ENCODE peak calls at places on chromosome 2, in seven cellular contexts. R is HCT116, F is K562, A is HepG2, I is SK-N-SH, B is H1, Y is GM12878. K is an unnamed sample.
A peak's percentile ranks its signal among the peaks of the same experiment; 100 is the strongest.

GRCh38 chr2:23335550-23335949 is 49.4 kb upstream of the KLHL29 start:
- DNase-seq in R (no peak), F (no peak), A (no peak), I (no peak), B (no peak), Y (no peak), K (no peak)

GRCh38 chr2:125312342-125312741 is 1287.3 kb downstream of the CNTNAP5 start:
- DNase-seq in R (no peak), F (no peak), A (no peak), I (no peak), B (no peak), Y (no peak), K (no peak)

GRCh38 chr2:3297523-3297922 is 80.1 kb downstream of the EIPR1 start:
- DNase-seq in R (no peak), F (no peak), A (no peak), I (no peak), B (no peak), Y (no peak), K (no peak)

GRCh38 chr2:199228887-199229819 is 228.6 kb downstream of the SATB2 start:
- DNase-seq in R (no peak), F (peak; percentile 37), A (no peak), I (no peak), B (no peak), Y (peak; percentile 93), K (no peak)

GRCh38 chr2:95343429-95344207 is 46.5 kb downstream of the KCNIP3 start:
- DNase-seq in R (no peak), F (no peak), A (no peak), I (no peak), B (no peak), Y (no peak), K (no peak)

GRCh38 chr2:127165539-127165935 is 54.6 kb downstream of the CYP27C1 start:
- DNase-seq in R (no peak), F (no peak), A (no peak), I (no peak), B (no peak), Y (no peak), K (no peak)

GRCh38 chr2:238846503-238847431 is 1.1 kb upstream of the TWIST2 start:
- DNase-seq in R (no peak), F (no peak), A (no peak), I (no peak), B (no peak), Y (no peak), K (no peak)

GRCh38 chr2:239949079-239949478 is 76.1 kb downstream of the NDUFA10 start:
- DNase-seq in R (no peak), F (no peak), A (no peak), I (no peak), B (no peak), Y (no peak), K (no peak)

GRCh38 chr2:98463551-98463971 is 18.9 kb downstream of the INPP4A start:
- DNase-seq in R (no peak), F (no peak), A (no peak), I (no peak), B (no peak), Y (no peak), K (no peak)

GRCh38 chr2:26335231-26335630 is 10.7 kb upstream of the SELENOI start:
- DNase-seq in R (no peak), F (no peak), A (no peak), I (no peak), B (no peak), Y (no peak), K (no peak)

GRCh38 chr2:85760371-85760770 is 6.6 kb downstream of the ATOH8 start:
- DNase-seq in R (no peak), F (no peak), A (no peak), I (no peak), B (no peak), Y (no peak), K (no peak)

GRCh38 chr2:206683546-206683945 is 34.6 kb downstream of the DYTN start:
- DNase-seq in R (no peak), F (no peak), A (no peak), I (no peak), B (no peak), Y (no peak), K (no peak)

GRCh38 chr2:26816893-26817292 is 31.0 kb downstream of the CENPA start:
- DNase-seq in R (peak; percentile 59), F (peak; percentile 43), A (no peak), I (peak; percentile 51), B (no peak), Y (no peak), K (peak; percentile 79)

GRCh38 chr2:232362174-232362913 is 16.2 kb upstream of the ALPP start:
- DNase-seq in R (no peak), F (no peak), A (no peak), I (no peak), B (no peak), Y (no peak), K (no peak)

GRCh38 chr2:45957533-45958227 is 306.2 kb downstream of the PRKCE start:
- DNase-seq in R (no peak), F (no peak), A (no peak), I (no peak), B (no peak), Y (no peak), K (no peak)

GRCh38 chr2:189609853-189610252 is 29.3 kb upstream of the SLC40A1 start:
- DNase-seq in R (no peak), F (no peak), A (no peak), I (no peak), B (no peak), Y (no peak), K (no peak)

GRCh38 chr2:144132357-144132756 is 387.6 kb downstream of the ZEB2 start:
- DNase-seq in R (no peak), F (no peak), A (no peak), I (no peak), B (no peak), Y (no peak), K (no peak)

GRCh38 chr2:69214898-69215297 is 172.1 kb downstream of the GFPT1 start:
- DNase-seq in R (no peak), F (peak; percentile 3), A (peak; percentile 46), I (peak; percentile 57), B (no peak), Y (no peak), K (no peak)

DNA sequence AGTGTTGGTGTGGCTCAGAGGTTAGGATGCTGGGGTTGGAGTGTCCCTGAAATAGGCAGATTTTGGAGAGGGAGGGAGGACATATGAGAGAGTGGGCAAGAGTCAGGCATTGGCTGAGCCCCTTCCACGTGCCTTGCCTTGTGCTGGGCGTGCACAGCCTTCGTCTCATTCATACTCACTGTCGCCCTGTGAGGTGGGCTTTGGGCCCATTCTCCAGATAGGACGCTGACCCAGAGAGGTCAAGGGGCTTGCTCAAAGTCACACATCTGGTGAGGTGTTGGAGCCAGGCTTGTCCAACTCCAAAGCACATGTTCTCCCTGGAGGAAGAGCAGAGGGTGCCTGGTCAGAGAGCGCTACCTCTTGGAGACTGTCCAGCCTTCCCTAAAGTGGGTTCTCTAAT is 166.8 kb downstream of the DYSF start:
- DNase-seq in R (no peak), F (no peak), A (no peak), I (no peak), B (no peak), Y (no peak), K (no peak)
- TF ChIP-seq JUND in R (no peak), F (no peak), A (no peak), I (no peak), B (no peak), Y (no peak), K (no peak)

GRCh38 chr2:121547646-121548045 is 17.0 kb downstream of the RNU4ATAC start:
- DNase-seq in R (no peak), F (no peak), A (no peak), I (no peak), B (no peak), Y (peak; percentile 68), K (no peak)
- TF ChIP-seq JUND in R (no peak), F (no peak), A (no peak), I (no peak), B (no peak), Y (no peak), K (no peak)

DNA sequence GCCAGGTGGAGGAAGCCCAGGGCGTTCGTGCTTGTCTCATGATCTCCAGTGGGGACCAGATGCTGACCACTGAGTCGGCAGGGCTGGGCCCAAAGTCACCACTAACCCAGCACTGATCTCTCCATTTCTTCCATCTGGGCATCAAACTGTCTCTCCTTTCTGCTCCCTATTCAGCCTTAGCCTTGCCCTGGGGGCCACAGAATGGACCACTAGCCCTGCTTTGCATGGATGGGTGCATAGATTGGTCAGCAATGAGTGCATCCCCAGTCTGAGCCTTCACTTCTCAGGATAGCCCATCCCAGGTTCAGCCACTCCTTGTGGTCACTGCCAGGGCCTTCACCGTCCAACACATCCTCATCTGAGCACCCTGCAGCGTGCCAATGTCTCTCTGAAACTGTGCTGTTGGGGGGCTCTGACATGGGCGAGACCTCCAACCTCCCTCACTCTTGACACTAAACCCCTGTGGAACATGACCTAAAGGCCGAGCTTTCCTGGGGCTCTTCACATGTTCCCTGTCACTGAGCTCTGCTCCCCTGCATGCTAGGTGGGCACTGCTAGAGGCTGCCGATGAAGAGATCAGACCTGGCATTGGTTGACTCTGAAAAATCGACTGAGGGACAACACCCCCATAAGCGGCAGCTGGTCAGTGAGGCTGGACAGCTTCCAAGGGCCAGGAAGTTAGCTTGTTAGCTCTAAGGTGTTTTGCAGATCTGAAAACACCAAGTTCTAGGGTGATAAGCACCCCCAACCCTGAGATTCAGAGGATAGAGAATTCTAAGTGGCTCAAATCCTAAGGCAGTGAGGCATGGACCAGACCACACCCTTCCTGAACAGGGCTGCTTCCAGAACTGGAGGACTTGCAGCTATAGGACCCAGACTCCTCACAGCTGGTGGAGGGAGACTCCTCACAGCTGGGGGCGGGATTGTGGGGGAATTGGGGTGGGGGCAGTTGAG is 61.7 kb downstream of the HS1BP3 start:
- DNase-seq in R (no peak), F (no peak), A (no peak), I (no peak), B (no peak), Y (no peak), K (no peak)
- TF ChIP-seq JUND in R (no peak), F (no peak), A (no peak), I (no peak), B (no peak), Y (no peak), K (no peak)

GRCh38 chr2:241133436-241133820 is 15.8 kb downstream of the PASK start:
- DNase-seq in R (no peak), F (no peak), A (no peak), I (no peak), B (no peak), Y (no peak), K (no peak)
- TF ChIP-seq JUND in R (no peak), F (no peak), A (no peak), I (no peak), B (no peak), Y (no peak), K (no peak)

DNA sequence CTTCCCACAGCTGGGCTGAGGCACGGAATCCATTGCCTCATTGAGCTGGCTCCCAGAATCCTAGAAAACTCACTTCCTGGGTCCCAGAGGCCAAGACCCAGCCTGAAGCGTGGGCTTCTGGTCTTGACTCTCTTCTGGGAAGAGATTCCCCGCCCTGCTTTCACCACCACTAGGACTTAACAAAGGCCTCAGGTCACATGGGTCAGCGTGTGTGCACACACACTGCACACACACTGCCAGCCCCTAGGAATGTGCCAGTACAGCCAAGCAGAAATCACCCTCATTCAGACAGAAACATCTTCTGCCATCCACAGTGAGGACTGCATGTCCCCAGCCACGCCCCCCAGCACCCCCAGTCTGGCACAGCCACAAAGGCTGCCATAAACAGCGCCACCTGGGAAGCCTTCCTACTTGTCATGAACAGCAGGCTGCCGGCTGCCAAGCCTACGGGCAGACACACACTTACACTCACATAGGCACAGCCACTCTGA is 165.7 kb downstream of the TNS1 start:
- DNase-seq in R (peak; percentile 42), F (no peak), A (peak; percentile 17), I (peak; percentile 58), B (no peak), Y (no peak), K (no peak)
- TF ChIP-seq JUND in R (no peak), F (no peak), A (no peak), I (no peak), B (no peak), Y (no peak), K (no peak)

K was measured in T47D.